ENCODE peak calls at places on chromosomes 4 and X, in five cellular contexts. I is body of pancreas, O is IMR-90, E is Peyer's patch, V is adrenal gland. K is an unnamed sample.

GRCh38 chr4:101022151-101023024 is 324.9 kb downstream of the PPP3CA start:
- DNase-seq in I (no peak), O (peak; percentile 39), E (no peak), V (no peak), K (no peak)

GRCh38 chr4:35649784-35650183 is 594.5 kb downstream of the ARAP2 start:
- DNase-seq in I (no peak), O (no peak), E (no peak), V (no peak), K (no peak)

GRCh38 chr4:178812866-178813265 is 1370.6 kb upstream of the AGA start:
- DNase-seq in I (no peak), O (no peak), E (no peak), V (no peak), K (no peak)

GRCh38 chr4:123340381-123340701 is 56.3 kb upstream of the SPRY1 start:
- DNase-seq in I (peak; percentile 22), O (peak; percentile 95), E (no peak), V (no peak), K (no peak)

GRCh38 chr4:147173317-147173716 is 227.7 kb upstream of the TTC29 start:
- DNase-seq in I (no peak), O (no peak), E (no peak), V (no peak), K (no peak)

GRCh38 chr4:138205531-138206233 is 36.5 kb downstream of the SLC7A11 start:
- DNase-seq in I (no peak), O (no peak), E (no peak), V (no peak), K (no peak)

GRCh38 chr4:2322801-2323200 is 60.9 kb upstream of the MXD4 start:
- DNase-seq in I (no peak), O (peak; percentile 50), E (no peak), V (peak; percentile 2), K (no peak)

GRCh38 chrX:48540015-48540350 is 469 bp downstream of the TBC1D25 start:
- DNase-seq in I (peak; percentile 38), O (peak; percentile 14), E (no peak), V (no peak), K (no peak)

GRCh38 chr4:149322203-149322602 is 493.4 kb downstream of the IQCM start:
- DNase-seq in I (no peak), O (no peak), E (no peak), V (no peak), K (no peak)

GRCh38 chr4:23232987-23233386 is 540.2 kb downstream of the GBA3 start:
- DNase-seq in I (no peak), O (no peak), E (no peak), V (no peak), K (no peak)

GRCh38 chrX:255923-256331 is 25.3 kb upstream of the PLCXD1 start:
- DNase-seq in I (no peak), O (no peak), E (no peak), V (no peak), K (no peak)

GRCh38 chrX:153414838-153415552 is 3.7 kb downstream of the ZFP92 start:
- DNase-seq in I (no peak), O (no peak), E (no peak), V (no peak), K (no peak)

GRCh38 chr4:140937866-140938265 is 181.7 kb upstream of the TBC1D9 start:
- DNase-seq in I (no peak), O (peak; percentile 80), E (no peak), V (no peak), K (no peak)

DNA sequence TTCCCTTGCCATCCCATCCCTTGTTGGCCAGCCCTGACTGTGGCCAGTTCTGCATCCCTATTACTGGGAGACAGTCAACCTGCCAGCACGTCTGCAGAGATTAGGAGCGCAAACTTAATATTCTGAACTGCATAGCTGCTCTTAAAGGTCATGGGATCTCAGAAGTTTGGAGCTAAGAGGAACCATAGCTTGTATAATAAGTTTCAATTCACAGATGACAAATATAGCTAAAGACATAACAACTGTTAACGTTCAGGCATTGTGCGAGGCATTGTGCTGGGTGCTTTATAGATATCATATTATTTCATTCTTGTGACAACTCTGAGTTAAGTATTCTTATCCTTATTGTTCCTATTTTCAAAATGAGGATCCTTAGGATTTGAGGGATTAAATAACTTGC is 3.7 kb downstream of the SCARB2 start:
- DNase-seq in I (no peak), O (no peak), E (no peak), V (no peak), K (no peak)
- H3K27ac ChIP-seq in I (peak overlapping the region; percentile 98), O (peak overlapping the region; percentile 36), E (no peak overlapping the region), V (peak overlapping the region; percentile 83), K (peak overlapping the region; percentile 40)

DNA sequence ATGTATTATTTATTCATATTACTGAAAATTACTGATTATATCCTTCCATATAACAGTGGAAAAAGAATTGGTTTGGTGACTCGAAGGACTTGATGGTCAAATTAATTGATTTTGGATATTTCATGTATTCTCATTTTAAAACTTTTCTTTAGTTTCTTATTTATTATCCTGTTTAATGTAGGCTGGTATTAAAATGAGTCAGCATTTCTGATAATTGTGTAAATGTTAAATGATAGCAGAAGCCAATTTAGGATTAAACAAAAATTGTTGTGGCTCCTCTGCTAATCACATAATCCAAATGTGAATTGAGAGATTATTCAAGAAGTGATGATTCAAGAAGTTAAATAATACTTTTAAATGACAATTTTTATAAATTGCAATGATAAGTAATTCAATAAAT is 38.7 kb downstream of the PDLIM5 start:
- DNase-seq in I (no peak), O (no peak), E (no peak), V (no peak), K (no peak)
- H3K4me1 ChIP-seq in I (peaks cover 15% of the 10 kb centered on the region), O (peaks cover 7% of the 10 kb centered on the region), E (no peaks in the 10 kb centered on the region), V (peaks cover 28% of the 10 kb centered on the region), K (peaks cover under 1% of the 10 kb centered on the region)

DNA sequence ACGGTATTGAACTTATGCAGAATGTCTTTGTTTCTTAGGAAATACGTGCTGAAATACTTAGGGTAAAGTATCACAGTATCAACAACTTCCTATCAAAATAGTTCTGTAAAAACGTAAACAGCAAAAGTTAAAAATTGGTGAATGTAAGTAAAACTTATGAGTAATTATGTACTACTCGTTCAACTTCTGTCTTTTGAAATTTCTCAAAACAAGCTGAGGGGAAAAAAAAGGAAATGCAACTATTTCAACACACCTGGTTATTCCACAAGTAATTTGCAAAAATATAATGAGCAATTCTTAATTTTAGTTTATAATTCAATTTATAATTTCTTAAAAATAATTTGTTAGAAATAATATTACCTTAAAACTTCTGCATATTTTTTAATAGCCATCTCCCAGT is 8.3 kb downstream of the PPID start:
- DNase-seq in I (no peak), O (no peak), E (no peak), V (no peak), K (no peak)
- H3K36me3 ChIP-seq in I (peaks cover 37% of the 10 kb centered on the region), O (peaks cover 33% of the 10 kb centered on the region), E (peaks cover 98% of the 10 kb centered on the region), V (peaks cover 95% of the 10 kb centered on the region), K (peaks cover 13% of the 10 kb centered on the region)

DNA sequence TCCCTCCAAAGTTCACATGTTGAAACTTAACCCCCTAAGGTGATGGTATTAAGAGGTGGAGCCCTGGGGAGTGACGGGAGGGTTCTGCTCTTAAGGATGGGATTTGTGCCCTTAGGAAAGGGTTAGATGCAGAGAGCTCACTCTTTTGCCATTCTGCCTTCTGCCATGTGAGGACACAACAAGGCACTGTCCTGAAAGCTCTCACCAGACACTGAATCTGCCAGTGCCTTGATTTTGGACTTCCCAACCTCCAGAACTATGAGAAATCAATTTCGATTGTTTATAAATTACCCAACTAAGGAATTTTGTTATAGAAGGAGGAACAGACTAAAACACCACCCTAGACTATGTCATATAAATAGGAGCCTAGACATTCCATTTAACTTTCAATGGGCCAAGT is 11.7 kb downstream of the LRP2BP start:
- DNase-seq in I (no peak), O (no peak), E (no peak), V (no peak), K (no peak)
- H3K27ac ChIP-seq in I (peak overlapping the region; percentile 80), O (no peak overlapping the region), E (no peak overlapping the region), V (no peak overlapping the region), K (peak overlapping the region; percentile 64)

DNA sequence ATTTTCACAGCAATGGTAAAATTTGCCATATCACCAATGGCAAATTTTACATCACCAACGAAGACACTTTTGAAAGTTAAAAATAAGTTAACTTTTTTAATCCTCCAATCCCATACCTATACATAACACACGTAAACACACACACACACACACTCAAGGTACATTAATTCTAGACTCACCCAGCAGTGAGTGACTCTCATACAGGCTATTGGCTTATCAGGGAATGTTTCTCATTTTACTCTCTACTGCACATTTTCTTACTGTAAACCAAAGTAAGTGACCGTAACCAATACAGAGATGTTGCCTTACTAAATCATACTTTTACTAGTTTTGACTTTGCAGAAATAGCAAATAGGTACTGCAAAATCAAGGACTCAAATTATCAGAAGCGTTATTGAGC is 2.3 kb downstream of the VEGFC start:
- DNase-seq in I (no peak), O (no peak), E (no peak), V (no peak), K (no peak)
- H3K4me1 ChIP-seq in I (peaks cover 13% of the 10 kb centered on the region), O (peaks cover 25% of the 10 kb centered on the region), E (no peaks in the 10 kb centered on the region), V (peaks cover 7% of the 10 kb centered on the region), K (no peaks in the 10 kb centered on the region)

K was measured in lung.